ENCODE peak calls at places on chromosomes 1 and 21, in nine cellular contexts. U is uterus, I is AG04450, N is NB4, D is sigmoid colon, H is AG10803, V is PC-9, T is GM06990, X is A673. M is an unnamed sample.

GRCh38 chr1:27726173-27726793 is 522 bp downstream of the FAM76A start:
- DNase-seq in U (peak; percentile 51), I (no peak), N (peak; percentile 66), D (peak; percentile 80), H (peak; percentile 31), V (peak; percentile 50), T (no peak), X (peak; percentile 47), M (peak; percentile 27)

GRCh38 chr1:185315364-185316108 is 1.5 kb downstream of the IVNS1ABP start:
- DNase-seq in U (no peak), I (no peak), N (peak; percentile 21), D (no peak), H (no peak), V (no peak), T (no peak), X (peak; percentile 44), M (no peak)

GRCh38 chr1:27864264-27864895 is 8.0 kb upstream of the THEMIS2 start:
- DNase-seq in U (no peak), I (no peak), N (peak; percentile 75), D (no peak), H (no peak), V (peak; percentile 17), T (no peak), X (no peak), M (no peak)

GRCh38 chr1:32817815-32818786 is 648 bp downstream of the S100PBP start:
- DNase-seq in U (peak; percentile 76), I (no peak), N (no peak), D (peak; percentile 90), H (peak; percentile 54), V (peak; percentile 76), T (no peak), X (peak; percentile 91), M (no peak)

GRCh38 chr1:93114403-93114802 is 35.3 kb downstream of the MTF2 start:
- DNase-seq in U (no peak), I (no peak), N (no peak), D (no peak), H (peak; percentile 31), V (no peak), T (no peak), X (no peak), M (no peak)

GRCh38 chr21:10425856-10426255 is 95.5 kb upstream of the TPTE start:
- DNase-seq in U (no peak), I (no peak), N (no peak), D (no peak), H (no peak), V (no peak), T (no peak), X (no peak), M (no peak)

GRCh38 chr1:9426291-9426711 is 113.0 kb upstream of the SLC25A33 start:
- DNase-seq in U (no peak), I (no peak), N (peak; percentile 89), D (no peak), H (no peak), V (no peak), T (peak; percentile 91), X (no peak), M (no peak)

GRCh38 chr1:66552829-66553228 is 18.9 kb downstream of the SGIP1 start:
- DNase-seq in U (no peak), I (no peak), N (no peak), D (peak; percentile 67), H (no peak), V (no peak), T (no peak), X (peak; percentile 52), M (no peak)

GRCh38 chr21:45988366-45989347 is 7.1 kb downstream of the COL6A1 start:
- DNase-seq in U (peak; percentile 14), I (no peak), N (no peak), D (peak; percentile 63), H (no peak), V (no peak), T (no peak), X (no peak), M (no peak)

GRCh38 chr1:25442178-25442577 is 11.5 kb downstream of the MACO1 start:
- DNase-seq in U (no peak), I (no peak), N (no peak), D (no peak), H (no peak), V (no peak), T (no peak), X (no peak), M (no peak)

GRCh38 chr1:11309385-11309784 is 36.4 kb downstream of the UBIAD1 start:
- DNase-seq in U (no peak), I (no peak), N (no peak), D (no peak), H (no peak), V (no peak), T (no peak), X (no peak), M (no peak)

GRCh38 chr1:27517907-27518718 is 28.1 kb upstream of the WASF2 start:
- DNase-seq in U (no peak), I (no peak), N (no peak), D (no peak), H (no peak), V (peak; percentile 85), T (no peak), X (no peak), M (no peak)

GRCh38 chr1:54124906-54125305 is 27.9 kb downstream of the CDCP2 start:
- DNase-seq in U (no peak), I (no peak), N (no peak), D (no peak), H (no peak), V (no peak), T (no peak), X (no peak), M (no peak)

GRCh38 chr1:54127594-54127993 is 25.2 kb downstream of the CDCP2 start:
- DNase-seq in U (no peak), I (no peak), N (no peak), D (no peak), H (no peak), V (no peak), T (no peak), X (no peak), M (no peak)

GRCh38 chr1:54124472-54124871 is 28.3 kb downstream of the CDCP2 start:
- DNase-seq in U (no peak), I (no peak), N (no peak), D (no peak), H (no peak), V (no peak), T (no peak), X (no peak), M (no peak)

GRCh38 chr1:54126271-54126815 is 26.5 kb downstream of the CDCP2 start:
- DNase-seq in U (no peak), I (peak; percentile 29), N (no peak), D (no peak), H (no peak), V (no peak), T (no peak), X (no peak), M (no peak)

DNA sequence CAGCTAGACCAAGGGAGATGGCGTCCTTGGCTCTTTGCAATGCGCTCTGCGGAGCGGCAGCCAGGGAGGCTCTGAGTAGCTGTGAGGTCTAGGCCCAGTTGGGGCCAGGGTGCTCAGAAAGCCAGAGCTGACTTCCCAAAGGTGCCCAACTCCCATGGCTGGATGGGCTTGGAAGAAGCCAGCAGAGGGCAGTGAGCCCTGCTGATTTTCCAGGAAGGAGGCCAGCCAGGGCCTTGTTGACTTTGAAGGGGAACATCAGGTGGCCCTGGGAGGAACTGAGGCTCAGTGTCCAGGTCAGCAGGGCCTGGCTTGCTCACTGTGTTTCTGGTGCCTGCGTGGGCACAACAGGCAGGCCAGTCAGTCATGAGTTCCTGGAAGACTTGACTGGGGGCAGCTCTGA is 27.1 kb downstream of the CDCP2 start:
- DNase-seq in U (no peak), I (no peak), N (no peak), D (no peak), H (no peak), V (peak; percentile 33), T (no peak), X (no peak), M (no peak)
- TF ChIP-seq CTCF in U (peak; percentile 40), I (peak; percentile 46), N (no peak), D (no peak), H (peak; percentile 37), V (peak; percentile 48), T (no peak), X (no peak), M (peak; percentile 48)

GRCh38 chr1:207316622-207317510 is 4.6 kb upstream of the CD55 start:
- DNase-seq in U (no peak), I (no peak), N (peak; percentile 88), D (peak; percentile 63), H (peak; percentile 27), V (peak; percentile 84), T (no peak), X (no peak), M (no peak)

GRCh38 chr1:207317561-207317960 is 3.9 kb upstream of the CD55 start:
- DNase-seq in U (no peak), I (no peak), N (no peak), D (no peak), H (no peak), V (no peak), T (no peak), X (no peak), M (no peak)

GRCh38 chr1:207314836-207315235 is 6.6 kb upstream of the CD55 start:
- DNase-seq in U (no peak), I (peak; percentile 55), N (no peak), D (no peak), H (no peak), V (no peak), T (no peak), X (no peak), M (no peak)

GRCh38 chr1:207315435-207315834 is 6.0 kb upstream of the CD55 start:
- DNase-seq in U (no peak), I (no peak), N (no peak), D (no peak), H (no peak), V (no peak), T (no peak), X (no peak), M (no peak)

DNA sequence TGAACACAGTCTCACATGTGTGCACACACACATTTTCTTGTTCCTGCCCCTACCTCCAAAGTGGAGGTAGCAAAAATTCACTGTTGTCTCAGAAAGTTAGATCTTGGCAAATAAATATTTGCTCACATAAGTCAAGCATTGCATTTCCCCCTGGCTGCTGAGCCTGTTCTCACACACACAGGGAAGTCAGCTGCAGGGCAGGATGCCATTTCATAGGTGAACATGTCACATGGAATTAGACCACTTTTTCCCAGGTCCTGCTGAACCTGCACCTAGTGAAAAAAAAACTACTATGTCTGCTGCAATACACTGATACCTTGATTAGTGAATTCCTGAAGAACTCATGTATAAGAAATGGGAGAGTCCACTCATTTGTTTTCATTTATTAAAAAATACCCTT is 5.3 kb upstream of the CD55 start:
- DNase-seq in U (no peak), I (no peak), N (peak; percentile 7), D (no peak), H (no peak), V (peak; percentile 60), T (no peak), X (no peak), M (no peak)
- H3K4me3 ChIP-seq in U (no peak overlapping the region), I (no peak overlapping the region), N (no peak overlapping the region), D (no peak overlapping the region), H (no peak overlapping the region), V (peak overlapping the region; percentile 5), T (no peak overlapping the region), X (no peak overlapping the region), M (no peak overlapping the region)

GRCh38 chr1:152960452-152961044 is 9.9 kb upstream of the SPRR4 start:
- DNase-seq in U (no peak), I (no peak), N (peak; percentile 7), D (no peak), H (no peak), V (no peak), T (no peak), X (no peak), M (no peak)
- TF ChIP-seq CTCF in U (no peak), I (no peak), N (peak; percentile 16), D (no peak), H (no peak), V (no peak), T (peak; percentile 62), X (no peak), M (peak; percentile 9)

GRCh38 chr21:44337941-44338895 is 972 bp downstream of the CFAP410 start:
- DNase-seq in U (peak; percentile 74), I (no peak), N (peak; percentile 75), D (peak; percentile 91), H (peak; percentile 54), V (peak; percentile 67), T (peak; percentile 48), X (peak; percentile 33), M (peak; percentile 47)
- H3K4me3 ChIP-seq in U (peak overlapping the region; percentile 44), I (peak overlapping the region; percentile 59), N (peak overlapping the region; percentile 63), D (no peak overlapping the region), H (peak overlapping the region; percentile 60), V (peak overlapping the region; percentile 50), T (peak overlapping the region; percentile 54), X (peak overlapping the region; percentile 35), M (peak overlapping the region; percentile 52)

M was measured in retinal pigment epithelial cell.